ENCODE peak calls at places on chromosomes 3 and 15, in eight cellular contexts. W, O, I, U, E, B, X and A are unnamed samples.

GRCh38 chr15:74845208-74845568 is 2.2 kb upstream of the ULK3 start:
- DNase-seq in O (peak; percentile 60), W (no peak), U (no peak), X (no peak), I (no peak), B (no peak), E (peak; percentile 29), A (no peak)

GRCh38 chr15:26171266-26171665 is 308.1 kb upstream of the ATP10A start:
- DNase-seq in X (no peak), B (no peak), E (no peak), U (no peak), O (no peak), W (no peak), I (no peak), A (no peak)

GRCh38 chr15:76837474-76837873 is 67.7 kb downstream of the SCAPER start:
- DNase-seq in U (no peak), E (no peak), X (no peak), W (no peak), O (no peak), I (no peak), B (peak; percentile 7), A (no peak)

GRCh38 chr3:102687851-102688555 is 253.2 kb downstream of the ZPLD1 start:
- DNase-seq in O (no peak), W (no peak), E (no peak), U (no peak), I (no peak), X (no peak), B (no peak), A (no peak)

GRCh38 chr15:80494311-80494710 is 90.1 kb downstream of the ARNT2 start:
- DNase-seq in W (no peak), X (peak; percentile 75), O (no peak), I (no peak), B (peak; percentile 43), E (no peak), U (peak; percentile 36), A (no peak)

GRCh38 chr15:44810237-44810636 is 73.9 kb downstream of the TRIM69 start:
- DNase-seq in O (no peak), I (no peak), B (no peak), E (no peak), X (no peak), U (no peak), W (no peak), A (no peak)

GRCh38 chr15:33310481-33311311 is at the start of gene RYR3:
- DNase-seq in I (no peak), X (no peak), B (peak; percentile 7), W (no peak), E (no peak), U (peak; percentile 4), O (no peak), A (no peak)

GRCh38 chr3:78338405-78338804 is 1298.5 kb downstream of the ROBO2 start:
- DNase-seq in X (no peak), U (no peak), B (no peak), E (no peak), O (no peak), I (no peak), W (no peak), A (no peak)

GRCh38 chr3:124592658-124593441 is 137.4 kb upstream of the UMPS start:
- DNase-seq in W (no peak), E (no peak), U (no peak), B (no peak), O (no peak), X (no peak), I (no peak), A (no peak)

GRCh38 chr3:185460719-185461350 is 38.0 kb downstream of the TMEM41A start:
- DNase-seq in W (no peak), E (no peak), I (no peak), O (no peak), B (no peak), U (peak; percentile 18), X (no peak), A (peak; percentile 21)

GRCh38 chr3:58085616-58086015 is 77.4 kb downstream of the FLNB start:
- DNase-seq in U (no peak), O (no peak), E (no peak), I (no peak), B (no peak), X (no peak), W (no peak), A (peak; percentile 75)

GRCh38 chr3:23128655-23129054 is 74.5 kb upstream of the UBE2E2 start:
- DNase-seq in B (no peak), U (no peak), I (no peak), W (no peak), X (no peak), O (no peak), E (no peak), A (peak; percentile 52)

GRCh38 chr3:190701096-190701532 is 161.4 kb downstream of the GMNC start:
- DNase-seq in O (no peak), B (peak; percentile 52), I (no peak), X (peak; percentile 91), W (peak; percentile 33), U (peak; percentile 41), E (no peak), A (peak; percentile 79)

GRCh38 chr3:181075098-181075497 is 85.6 kb upstream of the DNAJC19 start:
- DNase-seq in U (no peak), W (no peak), O (no peak), B (no peak), I (no peak), X (no peak), E (no peak), A (no peak)

GRCh38 chr15:31897746-31898145 is 132.6 kb upstream of the CHRNA7 start:
- DNase-seq in U (no peak), W (no peak), B (no peak), O (no peak), I (no peak), E (no peak), X (no peak), A (no peak)

GRCh38 chr3:167304077-167304476 is 76.0 kb downstream of the ZBBX start:
- DNase-seq in U (peak; percentile 26), W (no peak), O (no peak), X (peak; percentile 18), E (no peak), I (no peak), B (no peak), A (no peak)

GRCh38 chr3:23740517-23741402 is 65.0 kb upstream of the UBE2E1 start:
- DNase-seq in E (no peak), W (no peak), U (peak; percentile 60), X (no peak), O (no peak), I (no peak), B (no peak), A (peak; percentile 83)

GRCh38 chr3:33437556-33438283 is 2.5 kb downstream of the UBP1 start:
- DNase-seq in E (no peak), O (no peak), W (no peak), I (no peak), B (peak; percentile 80), X (peak; percentile 25), U (peak; percentile 74), A (no peak)

GRCh38 chr3:134487406-134487805 is 1.5 kb downstream of the CEP63 start:
- DNase-seq in U (no peak), B (no peak), X (no peak), I (no peak), W (no peak), E (no peak), O (no peak), A (no peak)

GRCh38 chr15:48928877-48929538 is 34.7 kb downstream of the SHC4 start:
- DNase-seq in B (peak; percentile 29), U (no peak), I (no peak), X (no peak), E (no peak), O (no peak), W (no peak), A (no peak)

GRCh38 chr3:32193101-32193500 is 45.4 kb upstream of the CMTM8 start:
- DNase-seq in O (no peak), W (no peak), U (no peak), X (no peak), I (no peak), B (no peak), E (no peak), A (no peak)

GRCh38 chr15:90101130-90101968 is 919 bp downstream of the IDH2 start:
- DNase-seq in X (no peak), O (no peak), E (no peak), W (no peak), I (no peak), U (peak; percentile 32), B (no peak), A (no peak)

GRCh38 chr3:7285502-7285901 is 424.6 kb downstream of the GRM7 start:
- DNase-seq in I (no peak), O (no peak), E (no peak), B (no peak), X (no peak), U (no peak), W (no peak), A (peak; percentile 1)

GRCh38 chr3:23961064-23961463 is 16.0 kb downstream of the NR1D2 start:
- DNase-seq in B (no peak), O (no peak), I (no peak), E (no peak), U (no peak), W (no peak), X (no peak), A (no peak)

GRCh38 chr3:9404680-9405079 is 7.3 kb downstream of the SETD5 start:
- DNase-seq in I (no peak), B (no peak), X (no peak), E (no peak), W (no peak), U (no peak), O (no peak), A (no peak)

GRCh38 chr15:82551646-82552247 is 11.5 kb upstream of the RPS17 start:
- DNase-seq in U (no peak), O (no peak), X (no peak), I (no peak), B (no peak), E (no peak), W (no peak), A (no peak)

GRCh38 chr3:63193647-63194046 is 84.5 kb upstream of the SYNPR start:
- DNase-seq in O (no peak), W (no peak), I (no peak), B (no peak), E (no peak), U (no peak), X (peak; percentile 6), A (peak; percentile 62)

GRCh38 chr3:11764931-11765363 is 81.7 kb downstream of the TAMM41 start:
- DNase-seq in W (peak; percentile 35), I (peak; percentile 46), X (no peak), O (no peak), B (peak; percentile 65), U (peak; percentile 65), E (no peak), A (peak; percentile 96)

GRCh38 chr3:109155828-109156227 is 19.3 kb downstream of the C3orf85 start:
- DNase-seq in U (no peak), I (no peak), W (no peak), E (no peak), X (no peak), O (no peak), B (no peak), A (no peak)